ENCODE peak calls at places on chromosomes 16 and 17, in nine cellular contexts. Y is SW 1271; X is stimulated activated CD4-positive, alpha-beta T cell treated with anti-CD3 and anti-CD28 coated beads, Interleukin-4, amount 100 ng/mL, for 4 hours; J is SHP77; P is NCI-H460; K is frontal cortex; L is activated T-cell treated with anti-CD3 and anti-CD28 coated beads, Interleukin-2, amount 50 U/mL, for 4 hours; N is naive B cell; V is 8988T. C is an unnamed sample.

GRCh38 chr17:14579716-14580115 is 278.8 kb downstream of the HS3ST3B1 start:
- DNase-seq in K (no peak), V (no peak), J (no peak), P (no peak), X (no peak), L (no peak), Y (no peak), N (no peak), C (no peak)

GRCh38 chr17:4490637-4491061 is 8.0 kb upstream of the SPNS2 start:
- DNase-seq in K (no peak), L (no peak), J (no peak), P (no peak), N (no peak), Y (no peak), X (no peak), V (no peak), C (no peak)

GRCh38 chr17:70767102-70767701 is 597.9 kb downstream of the KCNJ2 start:
- DNase-seq in V (no peak), L (no peak), J (peak), Y (peak), N (no peak), X (no peak), P (peak), K (peak), C (peak)

GRCh38 chr16:931171-931570 is 39.6 kb downstream of the LMF1 start:
- DNase-seq in V (no peak), K (no peak), N (no peak), J (no peak), Y (no peak), X (no peak), P (no peak), L (no peak), C (no peak)

GRCh38 chr17:40086150-40087044 is 14.0 kb downstream of the NR1D1 start:
- DNase-seq in K (no peak), V (peak), X (peak), P (no peak), Y (no peak), J (peak), N (peak), L (peak), C (peak)

GRCh38 chr16:67425581-67425980 is 5.3 kb upstream of the HSD11B2 start:
- DNase-seq in X (no peak), Y (no peak), N (no peak), J (no peak), P (no peak), L (no peak), K (no peak), V (no peak), C (no peak)

GRCh38 chr17:15364615-15365014 is 23.2 kb upstream of the TEKT3 start:
- DNase-seq in K (no peak), P (no peak), Y (no peak), V (no peak), J (no peak), N (no peak), L (no peak), X (no peak), C (no peak)

GRCh38 chr17:67574658-67575293 is 143.0 kb upstream of the NOL11 start:
- DNase-seq in Y (no peak), J (no peak), K (no peak), V (no peak), X (no peak), L (no peak), P (no peak), N (no peak), C (no peak)

GRCh38 chr17:29927546-29927945 is 2.5 kb downstream of the SSH2 start:
- DNase-seq in J (no peak), K (no peak), N (no peak), Y (no peak), V (no peak), L (no peak), X (no peak), P (no peak), C (no peak)

GRCh38 chr17:9898812-9899211 is 6.3 kb downstream of the RCVRN start:
- DNase-seq in P (no peak), K (no peak), L (no peak), N (no peak), X (no peak), V (no peak), J (no peak), Y (no peak), C (no peak)

GRCh38 chr17:2721603-2722002 is 10.0 kb upstream of the CLUH start:
- DNase-seq in X (no peak), Y (no peak), N (no peak), V (no peak), K (no peak), P (no peak), L (no peak), J (no peak), C (no peak)

GRCh38 chr16:89172901-89173628 is 1.5 kb downstream of the CDH15 start:
- DNase-seq in V (no peak), Y (no peak), X (no peak), J (no peak), P (no peak), L (no peak), N (no peak), K (no peak), C (no peak)

GRCh38 chr16:87855852-87856715 is 13.2 kb downstream of the SLC7A5 start:
- DNase-seq in N (no peak), J (peak), X (no peak), L (no peak), Y (no peak), K (peak), P (no peak), V (no peak), C (no peak)

GRCh38 chr17:71440513-71440912 is 680.3 kb upstream of the SOX9 start:
- DNase-seq in V (no peak), J (no peak), L (no peak), Y (no peak), N (no peak), X (no peak), P (no peak), K (no peak), C (no peak)

GRCh38 chr17:61378658-61379456 is 20.8 kb upstream of the TBX2 start:
- DNase-seq in J (no peak), L (no peak), K (no peak), N (no peak), X (no peak), Y (no peak), V (no peak), P (no peak), C (no peak)

GRCh38 chr17:57294075-57294474 is 37.8 kb downstream of the MSI2 start:
- DNase-seq in L (no peak), V (no peak), Y (no peak), X (no peak), J (peak), P (no peak), N (no peak), K (no peak), C (no peak)

GRCh38 chr16:83995756-83996155 is 27.7 kb downstream of the NECAB2 start:
- DNase-seq in K (peak), X (no peak), N (no peak), L (no peak), V (no peak), Y (no peak), J (no peak), P (no peak), C (no peak)

GRCh38 chr17:40477796-40478195 is 23.6 kb downstream of the TNS4 start:
- DNase-seq in V (no peak), X (no peak), J (no peak), K (no peak), L (no peak), Y (no peak), N (no peak), P (no peak), C (no peak)

GRCh38 chr17:9018731-9019130 is 2.6 kb upstream of the NTN1 start:
- DNase-seq in N (no peak), X (no peak), V (no peak), P (no peak), K (no peak), L (no peak), J (no peak), Y (no peak), C (no peak)

GRCh38 chr16:26111900-26112299 is 420.1 kb downstream of the HS3ST4 start:
- DNase-seq in L (no peak), P (no peak), Y (no peak), J (no peak), N (no peak), X (no peak), K (no peak), V (no peak), C (no peak)